ENCODE peak calls at places on chromosomes 11 and 22, in seven cellular contexts. V is GM23338, H is neural progenitor cell, I is ovary, X is A549, C is body of pancreas, P is PC-3. W is an unnamed sample.

GRCh38 chr11:111086058-111086457 is 159.5 kb upstream of the POU2AF2 start:
- DNase-seq in V (peak; percentile 21), H (peak; percentile 49), I (no peak), X (no peak), C (no peak), P (no peak), W (no peak)

GRCh38 chr22:26887456-26887855 is 230.1 kb downstream of the MIAT start:
- DNase-seq in V (peak; percentile 56), H (peak; percentile 22), I (no peak), X (no peak), C (no peak), P (no peak), W (no peak)

GRCh38 chr22:42633013-42633412 is 7.4 kb downstream of the ATP5MGL start:
- DNase-seq in V (no peak), H (no peak), I (no peak), X (no peak), C (no peak), P (no peak), W (no peak)

GRCh38 chr11:116773203-116774112 is 671 bp upstream of the BUD13 start:
- DNase-seq in V (no peak), H (no peak), I (no peak), X (no peak), C (no peak), P (no peak), W (no peak)

GRCh38 chr22:46355369-46355995 is 20.0 kb downstream of the TRMU start:
- DNase-seq in V (peak; percentile 89), H (peak; percentile 85), I (peak; percentile 74), X (peak; percentile 59), C (peak; percentile 65), P (peak; percentile 67), W (no peak)

GRCh38 chr11:69311767-69312385 is 17.9 kb downstream of the MYEOV start:
- DNase-seq in V (no peak), H (no peak), I (peak; percentile 11), X (no peak), C (no peak), P (no peak), W (no peak)

GRCh38 chr11:45710561-45710960 is 45.1 kb upstream of the CHST1 start:
- DNase-seq in V (no peak), H (no peak), I (no peak), X (no peak), C (no peak), P (no peak), W (no peak)

GRCh38 chr11:68657021-68657780 is 27.1 kb upstream of the GAL start:
- DNase-seq in V (no peak), H (no peak), I (no peak), X (no peak), C (no peak), P (no peak), W (no peak)

GRCh38 chr11:2587132-2587930 is 112.5 kb downstream of the KCNQ1OT1 start:
- DNase-seq in V (no peak), H (no peak), I (peak; percentile 30), X (no peak), C (no peak), P (no peak), W (no peak)

GRCh38 chr11:9574806-9575530 is 1.5 kb downstream of the WEE1 start:
- DNase-seq in V (peak; percentile 83), H (peak; percentile 78), I (peak; percentile 55), X (peak; percentile 75), C (peak; percentile 59), P (peak; percentile 77), W (no peak)

GRCh38 chr11:27524155-27524554 is 17.6 kb upstream of the LIN7C start:
- DNase-seq in V (peak; percentile 83), H (peak; percentile 27), I (no peak), X (no peak), C (no peak), P (peak; percentile 35), W (no peak)

GRCh38 chr22:41425704-41426365 is 20.8 kb downstream of the TOB2 start:
- DNase-seq in V (no peak), H (no peak), I (no peak), X (no peak), C (no peak), P (no peak), W (no peak)

GRCh38 chr11:63608353-63609345 is 5.6 kb downstream of the PLAAT3 start:
- DNase-seq in V (no peak), H (no peak), I (no peak), X (no peak), C (no peak), P (no peak), W (no peak)

GRCh38 chr11:19398772-19399542 is 158.2 kb upstream of the E2F8 start:
- DNase-seq in V (no peak), H (no peak), I (peak; percentile 52), X (no peak), C (peak; percentile 81), P (peak; percentile 88), W (no peak)

GRCh38 chr11:4610258-4610935 is 2.4 kb upstream of the TRIM68 start:
- DNase-seq in V (no peak), H (no peak), I (no peak), X (no peak), C (no peak), P (no peak), W (no peak)

GRCh38 chr11:133928628-133929059 is 28.1 kb downstream of the IGSF9B start:
- DNase-seq in V (peak; percentile 28), H (no peak), I (no peak), X (no peak), C (no peak), P (peak; percentile 43), W (no peak)

GRCh38 chr11:18313985-18314763 is 7.8 kb downstream of the HPS5 start:
- DNase-seq in V (peak; percentile 17), H (no peak), I (peak; percentile 42), X (no peak), C (no peak), P (no peak), W (no peak)

GRCh38 chr11:45468265-45468856 is 182.2 kb upstream of the SYT13 start:
- DNase-seq in V (peak; percentile 42), H (peak; percentile 24), I (no peak), X (no peak), C (peak; percentile 7), P (no peak), W (no peak)

GRCh38 chr11:101915811-101916291 is 471 bp downstream of the ANGPTL5 start:
- DNase-seq in V (peak; percentile 13), H (peak; percentile 29), I (no peak), X (peak; percentile 22), C (no peak), P (peak; percentile 52), W (no peak)

GRCh38 chr11:101914349-101914736 is 467 bp upstream of the CEP126 start:
- DNase-seq in V (no peak), H (peak; percentile 11), I (no peak), X (no peak), C (no peak), P (peak; percentile 27), W (no peak)

GRCh38 chr11:101913631-101914030 is 1.2 kb upstream of the CEP126 start:
- DNase-seq in V (no peak), H (no peak), I (no peak), X (no peak), C (no peak), P (no peak), W (no peak)

GRCh38 chr11:101914737-101915426 is at the start of gene CEP126:
- DNase-seq in V (peak; percentile 97), H (peak; percentile 97), I (peak; percentile 97), X (peak; percentile 76), C (peak; percentile 91), P (peak; percentile 95), W (peak; percentile 96)

GRCh38 chr11:101916422-101916821 is at the start of gene ANGPTL5:
- DNase-seq in V (no peak), H (no peak), I (no peak), X (no peak), C (no peak), P (no peak), W (no peak)
- H3K27ac ChIP-seq in V (no peak within 1 kb of the TSS), H (no peak within 1 kb of the TSS), I (peak within 1 kb of the TSS; percentile 70), X (peak within 1 kb of the TSS; percentile 89), C (peak within 1 kb of the TSS; percentile 55), P (peak within 1 kb of the TSS; percentile 54), W (peak within 1 kb of the TSS; percentile 92)

DNA sequence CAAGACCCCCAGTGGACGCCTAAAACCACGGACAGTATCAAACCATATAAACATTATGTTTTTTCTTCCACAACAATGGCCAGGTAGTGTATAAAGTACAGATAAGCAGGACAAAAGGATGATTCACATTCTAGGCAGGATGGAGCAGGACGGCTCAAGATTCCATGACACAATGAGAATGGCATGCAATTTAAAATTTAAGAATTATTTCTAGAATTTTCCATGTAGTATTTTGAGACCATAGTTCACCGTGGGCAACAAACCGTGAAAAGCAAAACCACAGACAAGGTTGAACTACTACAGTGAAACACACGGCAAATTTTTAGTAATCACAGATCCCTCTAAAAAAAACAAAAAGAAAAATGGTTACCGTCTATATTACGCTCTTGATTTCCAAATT is 7.5 kb downstream of the NARS2 start:
- DNase-seq in V (no peak), H (no peak), I (no peak), X (no peak), C (no peak), P (peak; percentile 79), W (no peak)
- H3K27ac ChIP-seq in V (no peak overlapping the region), H (no peak overlapping the region), I (no peak overlapping the region), X (no peak overlapping the region), C (no peak overlapping the region), P (peak overlapping the region; percentile 0), W (no peak overlapping the region)

GRCh38 chr11:61155312-61155711 is 5.9 kb downstream of the VPS37C start:
- DNase-seq in V (no peak), H (no peak), I (no peak), X (no peak), C (no peak), P (no peak), W (no peak)

GRCh38 chr11:61151545-61152252 is 9.5 kb downstream of the VPS37C start:
- DNase-seq in V (no peak), H (no peak), I (no peak), X (no peak), C (no peak), P (no peak), W (no peak)

GRCh38 chr11:61154528-61154927 is 6.7 kb downstream of the VPS37C start:
- DNase-seq in V (no peak), H (no peak), I (no peak), X (no peak), C (no peak), P (no peak), W (no peak)

GRCh38 chr11:61152816-61153592 is 8.2 kb downstream of the VPS37C start:
- DNase-seq in V (no peak), H (no peak), I (no peak), X (no peak), C (no peak), P (peak; percentile 78), W (no peak)

GRCh38 chr11:61153593-61154090 is 7.6 kb downstream of the VPS37C start:
- DNase-seq in V (peak; percentile 36), H (no peak), I (no peak), X (no peak), C (no peak), P (no peak), W (no peak)
- H3K27ac ChIP-seq in V (no peak overlapping the region), H (no peak overlapping the region), I (no peak overlapping the region), X (peak overlapping the region; percentile 48), C (peak overlapping the region; percentile 59), P (peak overlapping the region; percentile 39), W (no peak overlapping the region)

DNA sequence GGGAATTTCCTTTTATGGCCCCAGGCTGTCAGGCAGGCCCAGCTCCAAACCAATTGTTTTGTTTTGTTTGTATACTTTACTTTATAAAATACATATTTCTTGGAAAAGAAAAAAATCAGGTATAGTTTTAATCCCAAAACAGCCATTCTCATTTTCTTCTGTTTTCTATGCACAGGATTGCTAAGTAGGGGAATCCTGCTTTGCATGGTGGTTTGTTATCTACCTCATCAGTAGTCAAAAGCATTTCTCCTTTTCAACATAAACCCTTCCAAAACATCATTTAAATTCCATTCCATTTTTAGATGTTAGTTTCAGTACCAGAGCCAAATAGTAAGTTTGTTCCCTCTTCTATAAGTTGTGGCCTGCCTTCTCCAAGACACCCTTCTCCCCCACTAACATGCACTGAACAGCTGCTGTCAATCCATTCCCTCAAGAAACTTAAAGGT is 3.6 kb downstream of the ILK start:
- DNase-seq in V (no peak), H (no peak), I (no peak), X (no peak), C (no peak), P (no peak), W (no peak)
- H3K27ac ChIP-seq in V (peak overlapping the region; percentile 93), H (peak overlapping the region; percentile 65), I (peak overlapping the region; percentile 86), X (peak overlapping the region; percentile 89), C (peak overlapping the region; percentile 97), P (no peak overlapping the region), W (peak overlapping the region; percentile 90)

W was measured in caudate nucleus.